ENCODE peak calls at places on chromosomes 16 and 17, in five cellular contexts. J is NCI-H1092 treated with DMSO at 0.1 percent for 48 hours; V is HTR-8/SVneo; O is AG09309; H is stimulated activated CD8-positive, alpha-beta memory T cell treated with anti-CD3 and anti-CD28 coated beads, Interleukin-4, amount 100 ng/mL, for 24 hours. U is an unnamed sample.

GRCh38 chr16:11094075-11094593 is 149.8 kb downstream of the CLEC16A start:
- DNase-seq in J (no peak), V (no peak), O (no peak), H (peak), U (peak)

GRCh38 chr16:89708481-89708931 is 7.0 kb upstream of the SPATA2L start:
- DNase-seq in J (no peak), V (no peak), O (no peak), H (no peak), U (no peak)

GRCh38 chr16:80968386-80969113 is 38.1 kb downstream of the CMC2 start:
- DNase-seq in J (no peak), V (no peak), O (no peak), H (no peak), U (peak)

GRCh38 chr17:4679652-4680051 is 24.3 kb downstream of the PELP1 start:
- DNase-seq in J (no peak), V (peak), O (no peak), H (no peak), U (peak)

GRCh38 chr16:49452568-49452967 is 79.0 kb downstream of the C16orf78 start:
- DNase-seq in J (peak), V (no peak), O (no peak), H (no peak), U (no peak)

GRCh38 chr17:67557921-67558320 is 159.8 kb upstream of the NOL11 start:
- DNase-seq in J (no peak), V (no peak), O (peak), H (no peak), U (no peak)

GRCh38 chr16:55728797-55729196 is 73.0 kb downstream of the SLC6A2 start:
- DNase-seq in J (no peak), V (no peak), O (no peak), H (no peak), U (no peak)

GRCh38 chr16:3983081-3983520 is 102.6 kb upstream of the CREBBP start:
- DNase-seq in J (peak), V (peak), O (no peak), H (no peak), U (peak)

GRCh38 chr16:49472598-49472997 is 99.0 kb downstream of the C16orf78 start:
- DNase-seq in J (peak), V (no peak), O (no peak), H (no peak), U (no peak)

GRCh38 chr16:56884026-56884582 is 19.1 kb downstream of the SLC12A3 start:
- DNase-seq in J (no peak), V (no peak), O (no peak), H (no peak), U (no peak)

GRCh38 chr17:77388384-77389306 is 247.9 kb downstream of the SEC14L1 start:
- DNase-seq in J (no peak), V (no peak), O (no peak), H (no peak), U (no peak)

GRCh38 chr16:48608452-48608851 is 1.5 kb downstream of the N4BP1 start:
- DNase-seq in J (no peak), V (no peak), O (no peak), H (no peak), U (peak)

GRCh38 chr17:59380474-59380873 is 49.0 kb downstream of the YPEL2 start:
- DNase-seq in J (no peak), V (no peak), O (no peak), H (no peak), U (no peak)

GRCh38 chr17:68356520-68356919 is 65.2 kb downstream of the ARSG start:
- DNase-seq in J (no peak), V (no peak), O (no peak), H (peak), U (no peak)

GRCh38 chr16:87733190-87733589 is 32.6 kb downstream of the KLHDC4 start:
- DNase-seq in J (no peak), V (no peak), O (no peak), H (no peak), U (no peak)

GRCh38 chr17:652310-652709 is 62.3 kb downstream of the VPS53 start:
- DNase-seq in J (no peak), V (no peak), O (no peak), H (no peak), U (no peak)

GRCh38 chr17:42179911-42180410 is 981 bp downstream of the KCNH4 start:
- DNase-seq in J (peak), V (peak), O (no peak), H (no peak), U (no peak)

GRCh38 chr17:17356149-17356930 is 53.2 kb downstream of the NT5M start:
- DNase-seq in J (peak), V (peak), O (peak), H (peak), U (peak)

GRCh38 chr16:87392823-87393679 is 915 bp downstream of the MAP1LC3B start:
- DNase-seq in J (peak), V (no peak), O (no peak), H (peak), U (no peak)

GRCh38 chr16:695355-696089 is 5.3 kb upstream of the WDR24 start:
- DNase-seq in J (peak), V (no peak), O (no peak), H (peak), U (no peak)

GRCh38 chr17:77045441-77046041 is 95.2 kb upstream of the SEC14L1 start:
- DNase-seq in J (no peak), V (no peak), O (peak), H (no peak), U (peak)

GRCh38 chr17:7238418-7239090 is 703 bp downstream of the PHF23 start:
- DNase-seq in J (no peak), V (no peak), O (no peak), H (no peak), U (no peak)

GRCh38 chr17:4480929-4481898 is 17.5 kb upstream of the SPNS2 start:
- DNase-seq in J (no peak), V (no peak), O (no peak), H (peak), U (no peak)

GRCh38 chr17:28549274-28550132 is 2.9 kb downstream of the UNC119 start:
- DNase-seq in J (no peak), V (no peak), O (no peak), H (no peak), U (no peak)

GRCh38 chr17:32281011-32281451 is 15.4 kb downstream of the RHBDL3 start:
- DNase-seq in J (peak), V (no peak), O (no peak), H (no peak), U (no peak)

GRCh38 chr17:30187528-30187927 is 48.0 kb downstream of the SLC6A4 start:
- DNase-seq in J (no peak), V (no peak), O (no peak), H (no peak), U (no peak)

GRCh38 chr16:75044800-75045361 is 46.1 kb downstream of the ZNRF1 start:
- DNase-seq in J (peak), V (no peak), O (peak), H (no peak), U (no peak)

GRCh38 chr16:82638095-82638798 is 11.5 kb downstream of the CDH13 start:
- DNase-seq in J (peak), V (peak), O (no peak), H (no peak), U (no peak)

GRCh38 chr17:30174556-30174955 is 57.9 kb downstream of the NSRP1 start:
- DNase-seq in J (no peak), V (no peak), O (no peak), H (no peak), U (no peak)

GRCh38 chr17:79627766-79628690 is 17.2 kb upstream of the RBFOX3 start:
- DNase-seq in J (no peak), V (no peak), O (no peak), H (no peak), U (no peak)

GRCh38 chr17:78364436-78365281 is 4.8 kb upstream of the SOCS3 start:
- DNase-seq in J (no peak), V (no peak), O (no peak), H (no peak), U (no peak)

GRCh38 chr16:69131749-69132423 is 502 bp downstream of the CHTF8 start:
- DNase-seq in J (peak), V (peak), O (peak), H (peak), U (no peak)

GRCh38 chr17:1533649-1534325 is 17.4 kb upstream of the INPP5K start:
- DNase-seq in J (no peak), V (no peak), O (no peak), H (no peak), U (no peak)

GRCh38 chr17:50255766-50256480 is 18.3 kb upstream of the TMEM92 start:
- DNase-seq in J (no peak), V (no peak), O (no peak), H (no peak), U (no peak)

GRCh38 chr17:45093444-45094110 is 32.5 kb downstream of the NMT1 start:
- DNase-seq in J (no peak), V (no peak), O (no peak), H (no peak), U (no peak)

GRCh38 chr17:39650121-39650579 is 13.2 kb downstream of the STARD3 start:
- DNase-seq in J (no peak), V (no peak), O (no peak), H (no peak), U (no peak)

GRCh38 chr16:53787423-53787822 is 83.5 kb downstream of the FTO start:
- DNase-seq in J (no peak), V (no peak), O (no peak), H (no peak), U (no peak)

U was measured in foreskin keratinocyte.